ENCODE peak calls at places on chromosomes 12 and 14, in ten cellular contexts. One of them, this sample, is unnamed.

GRCh38 chr12:74689071-74689655 is 151.5 kb downstream of the ATXN7L3B start:
- DNase-seq in effector CD4-positive, alpha-beta T cell: no peak
- DNase-seq in GM23338: peak
- DNase-seq in effector memory CD8-positive, alpha-beta T cell: no peak
- DNase-seq in stimulated activated naive CD4-positive, alpha-beta T cell: peak
- DNase-seq in endothelial cell: no peak
- DNase-seq in fibroblast of lung: peak
- DNase-seq in esophagus squamous epithelium: no peak
- DNase-seq in GM10248: peak
- DNase-seq in activated T-helper 1 cell treated with anti-CD3 and anti-CD28 coated beads, Interleukin-12 subunit alpha, Interleukin-12 subunit beta, Interleukin-2, Interleukin-4 antibody, amounts not matched to agents 30 ng/mL and 10 ng/mL and 1 ng/mL, durations not matched to agents 14 hours and 24 hours and 36 hours: no peak
- DNase-seq in this sample: peak

GRCh38 chr12:15824516-15824915 is 35.3 kb upstream of the EPS8 start:
- DNase-seq in effector CD4-positive, alpha-beta T cell: no peak
- DNase-seq in GM23338: no peak
- DNase-seq in effector memory CD8-positive, alpha-beta T cell: no peak
- DNase-seq in stimulated activated naive CD4-positive, alpha-beta T cell: no peak
- DNase-seq in endothelial cell: no peak
- DNase-seq in fibroblast of lung: no peak
- DNase-seq in esophagus squamous epithelium: no peak
- DNase-seq in GM10248: no peak
- DNase-seq in activated T-helper 1 cell treated with anti-CD3 and anti-CD28 coated beads, Interleukin-12 subunit alpha, Interleukin-12 subunit beta, Interleukin-2, Interleukin-4 antibody, amounts not matched to agents 30 ng/mL and 10 ng/mL and 1 ng/mL, durations not matched to agents 14 hours and 24 hours and 36 hours: no peak
- DNase-seq in this sample: no peak

GRCh38 chr14:103353391-103353790 is 19.4 kb downstream of the EIF5 start:
- DNase-seq in effector CD4-positive, alpha-beta T cell: no peak
- DNase-seq in GM23338: no peak
- DNase-seq in effector memory CD8-positive, alpha-beta T cell: no peak
- DNase-seq in stimulated activated naive CD4-positive, alpha-beta T cell: no peak
- DNase-seq in endothelial cell: no peak
- DNase-seq in fibroblast of lung: no peak
- DNase-seq in esophagus squamous epithelium: no peak
- DNase-seq in GM10248: no peak
- DNase-seq in activated T-helper 1 cell treated with anti-CD3 and anti-CD28 coated beads, Interleukin-12 subunit alpha, Interleukin-12 subunit beta, Interleukin-2, Interleukin-4 antibody, amounts not matched to agents 30 ng/mL and 10 ng/mL and 1 ng/mL, durations not matched to agents 14 hours and 24 hours and 36 hours: no peak
- DNase-seq in this sample: no peak

GRCh38 chr12:81083906-81084513 is 6.1 kb downstream of the ACSS3 start:
- DNase-seq in effector CD4-positive, alpha-beta T cell: no peak
- DNase-seq in GM23338: no peak
- DNase-seq in effector memory CD8-positive, alpha-beta T cell: no peak
- DNase-seq in stimulated activated naive CD4-positive, alpha-beta T cell: no peak
- DNase-seq in endothelial cell: no peak
- DNase-seq in fibroblast of lung: no peak
- DNase-seq in esophagus squamous epithelium: no peak
- DNase-seq in GM10248: no peak
- DNase-seq in activated T-helper 1 cell treated with anti-CD3 and anti-CD28 coated beads, Interleukin-12 subunit alpha, Interleukin-12 subunit beta, Interleukin-2, Interleukin-4 antibody, amounts not matched to agents 30 ng/mL and 10 ng/mL and 1 ng/mL, durations not matched to agents 14 hours and 24 hours and 36 hours: no peak
- DNase-seq in this sample: no peak

GRCh38 chr12:13377698-13378097 is 181.2 kb downstream of the EMP1 start:
- DNase-seq in effector CD4-positive, alpha-beta T cell: no peak
- DNase-seq in GM23338: no peak
- DNase-seq in effector memory CD8-positive, alpha-beta T cell: no peak
- DNase-seq in stimulated activated naive CD4-positive, alpha-beta T cell: no peak
- DNase-seq in endothelial cell: no peak
- DNase-seq in fibroblast of lung: no peak
- DNase-seq in esophagus squamous epithelium: no peak
- DNase-seq in GM10248: no peak
- DNase-seq in activated T-helper 1 cell treated with anti-CD3 and anti-CD28 coated beads, Interleukin-12 subunit alpha, Interleukin-12 subunit beta, Interleukin-2, Interleukin-4 antibody, amounts not matched to agents 30 ng/mL and 10 ng/mL and 1 ng/mL, durations not matched to agents 14 hours and 24 hours and 36 hours: no peak
- DNase-seq in this sample: no peak

GRCh38 chr12:125148316-125148715 is 83.1 kb downstream of the AACS start:
- DNase-seq in effector CD4-positive, alpha-beta T cell: no peak
- DNase-seq in GM23338: no peak
- DNase-seq in effector memory CD8-positive, alpha-beta T cell: no peak
- DNase-seq in stimulated activated naive CD4-positive, alpha-beta T cell: no peak
- DNase-seq in endothelial cell: no peak
- DNase-seq in fibroblast of lung: no peak
- DNase-seq in esophagus squamous epithelium: no peak
- DNase-seq in GM10248: no peak
- DNase-seq in activated T-helper 1 cell treated with anti-CD3 and anti-CD28 coated beads, Interleukin-12 subunit alpha, Interleukin-12 subunit beta, Interleukin-2, Interleukin-4 antibody, amounts not matched to agents 30 ng/mL and 10 ng/mL and 1 ng/mL, durations not matched to agents 14 hours and 24 hours and 36 hours: no peak
- DNase-seq in this sample: no peak

GRCh38 chr12:13307143-13307831 is 110.8 kb downstream of the EMP1 start:
- DNase-seq in effector CD4-positive, alpha-beta T cell: no peak
- DNase-seq in GM23338: no peak
- DNase-seq in effector memory CD8-positive, alpha-beta T cell: no peak
- DNase-seq in stimulated activated naive CD4-positive, alpha-beta T cell: no peak
- DNase-seq in endothelial cell: no peak
- DNase-seq in fibroblast of lung: no peak
- DNase-seq in esophagus squamous epithelium: no peak
- DNase-seq in GM10248: no peak
- DNase-seq in activated T-helper 1 cell treated with anti-CD3 and anti-CD28 coated beads, Interleukin-12 subunit alpha, Interleukin-12 subunit beta, Interleukin-2, Interleukin-4 antibody, amounts not matched to agents 30 ng/mL and 10 ng/mL and 1 ng/mL, durations not matched to agents 14 hours and 24 hours and 36 hours: no peak
- DNase-seq in this sample: no peak

GRCh38 chr14:67358914-67359313 is 690 bp downstream of the ATP6V1D start:
- DNase-seq in effector CD4-positive, alpha-beta T cell: no peak
- DNase-seq in GM23338: peak
- DNase-seq in effector memory CD8-positive, alpha-beta T cell: no peak
- DNase-seq in stimulated activated naive CD4-positive, alpha-beta T cell: no peak
- DNase-seq in endothelial cell: no peak
- DNase-seq in fibroblast of lung: no peak
- DNase-seq in esophagus squamous epithelium: no peak
- DNase-seq in GM10248: no peak
- DNase-seq in activated T-helper 1 cell treated with anti-CD3 and anti-CD28 coated beads, Interleukin-12 subunit alpha, Interleukin-12 subunit beta, Interleukin-2, Interleukin-4 antibody, amounts not matched to agents 30 ng/mL and 10 ng/mL and 1 ng/mL, durations not matched to agents 14 hours and 24 hours and 36 hours: no peak
- DNase-seq in this sample: no peak

GRCh38 chr12:69929531-69929930 is 104.5 kb downstream of the MYRFL start:
- DNase-seq in effector CD4-positive, alpha-beta T cell: no peak
- DNase-seq in GM23338: no peak
- DNase-seq in effector memory CD8-positive, alpha-beta T cell: no peak
- DNase-seq in stimulated activated naive CD4-positive, alpha-beta T cell: no peak
- DNase-seq in endothelial cell: no peak
- DNase-seq in fibroblast of lung: peak
- DNase-seq in esophagus squamous epithelium: no peak
- DNase-seq in GM10248: no peak
- DNase-seq in activated T-helper 1 cell treated with anti-CD3 and anti-CD28 coated beads, Interleukin-12 subunit alpha, Interleukin-12 subunit beta, Interleukin-2, Interleukin-4 antibody, amounts not matched to agents 30 ng/mL and 10 ng/mL and 1 ng/mL, durations not matched to agents 14 hours and 24 hours and 36 hours: no peak
- DNase-seq in this sample: no peak

GRCh38 chr12:70994217-70994788 is 73.8 kb upstream of the PTPRR start:
- DNase-seq in effector CD4-positive, alpha-beta T cell: no peak
- DNase-seq in GM23338: no peak
- DNase-seq in effector memory CD8-positive, alpha-beta T cell: no peak
- DNase-seq in stimulated activated naive CD4-positive, alpha-beta T cell: no peak
- DNase-seq in endothelial cell: no peak
- DNase-seq in fibroblast of lung: peak
- DNase-seq in esophagus squamous epithelium: no peak
- DNase-seq in GM10248: no peak
- DNase-seq in activated T-helper 1 cell treated with anti-CD3 and anti-CD28 coated beads, Interleukin-12 subunit alpha, Interleukin-12 subunit beta, Interleukin-2, Interleukin-4 antibody, amounts not matched to agents 30 ng/mL and 10 ng/mL and 1 ng/mL, durations not matched to agents 14 hours and 24 hours and 36 hours: no peak
- DNase-seq in this sample: no peak

GRCh38 chr12:87157791-87158190 is 871.4 kb downstream of the C12orf50 start:
- DNase-seq in effector CD4-positive, alpha-beta T cell: no peak
- DNase-seq in GM23338: peak
- DNase-seq in effector memory CD8-positive, alpha-beta T cell: no peak
- DNase-seq in stimulated activated naive CD4-positive, alpha-beta T cell: no peak
- DNase-seq in endothelial cell: no peak
- DNase-seq in fibroblast of lung: peak
- DNase-seq in esophagus squamous epithelium: no peak
- DNase-seq in GM10248: no peak
- DNase-seq in activated T-helper 1 cell treated with anti-CD3 and anti-CD28 coated beads, Interleukin-12 subunit alpha, Interleukin-12 subunit beta, Interleukin-2, Interleukin-4 antibody, amounts not matched to agents 30 ng/mL and 10 ng/mL and 1 ng/mL, durations not matched to agents 14 hours and 24 hours and 36 hours: no peak
- DNase-seq in this sample: peak

GRCh38 chr12:40645361-40645760 is 46.9 kb upstream of the CNTN1 start:
- DNase-seq in effector CD4-positive, alpha-beta T cell: no peak
- DNase-seq in GM23338: no peak
- DNase-seq in effector memory CD8-positive, alpha-beta T cell: no peak
- DNase-seq in stimulated activated naive CD4-positive, alpha-beta T cell: no peak
- DNase-seq in endothelial cell: no peak
- DNase-seq in fibroblast of lung: no peak
- DNase-seq in esophagus squamous epithelium: no peak
- DNase-seq in GM10248: no peak
- DNase-seq in activated T-helper 1 cell treated with anti-CD3 and anti-CD28 coated beads, Interleukin-12 subunit alpha, Interleukin-12 subunit beta, Interleukin-2, Interleukin-4 antibody, amounts not matched to agents 30 ng/mL and 10 ng/mL and 1 ng/mL, durations not matched to agents 14 hours and 24 hours and 36 hours: no peak
- DNase-seq in this sample: no peak